ENCODE peak calls at places on chromosomes 5 and 9, in six cellular contexts. N is left ventricle myocardium inferior, I is HCT116, Z is neural progenitor cell, V is tibial artery, P is A549. J is an unnamed sample. For H3K4me1, the result is how much of the 10 kb centered on the place peaks cover.

GRCh38 chr5:38048400-38048799 is 208.6 kb upstream of the GDNF start:
- DNase-seq in N (no peak), I (no peak), Z (no peak), V (no peak), P (no peak), J (no peak)

GRCh38 chr9:117987945-117988344 is 283.7 kb downstream of the TLR4 start:
- DNase-seq in N (no peak), I (no peak), Z (no peak), V (no peak), P (no peak), J (no peak)

GRCh38 chr5:58849995-58850667 is 267.3 kb downstream of the RAB3C start:
- DNase-seq in N (no peak), I (peak), Z (peak), V (no peak), P (peak), J (peak)

GRCh38 chr9:21965401-21965951 is 28.7 kb downstream of the CDKN2A start:
- DNase-seq in N (no peak), I (no peak), Z (peak), V (no peak), P (no peak), J (no peak)

GRCh38 chr9:99340281-99340680 is 118.2 kb downstream of the SEC61B start:
- DNase-seq in N (no peak), I (no peak), Z (no peak), V (no peak), P (no peak), J (no peak)

GRCh38 chr9:88052446-88052845 is 78.1 kb upstream of the CDK20 start:
- DNase-seq in N (no peak), I (no peak), Z (no peak), V (no peak), P (no peak), J (no peak)

GRCh38 chr9:38233343-38233742 is 159.2 kb upstream of the ALDH1B1 start:
- DNase-seq in N (no peak), I (no peak), Z (no peak), V (peak), P (no peak), J (no peak)

GRCh38 chr9:33225319-33226152 is 14.4 kb upstream of the SPINK4 start:
- DNase-seq in N (no peak), I (peak), Z (peak), V (peak), P (peak), J (no peak)

GRCh38 chr5:96476654-96477053 is 43.6 kb upstream of the PCSK1 start:
- DNase-seq in N (no peak), I (no peak), Z (no peak), V (no peak), P (no peak), J (no peak)

GRCh38 chr9:22337261-22337660 is 109.4 kb upstream of the DMRTA1 start:
- DNase-seq in N (no peak), I (no peak), Z (no peak), V (no peak), P (no peak), J (no peak)

GRCh38 chr5:180333661-180334060 is 19.5 kb downstream of the GFPT2 start:
- DNase-seq in N (no peak), I (peak), Z (no peak), V (no peak), P (peak), J (no peak)

GRCh38 chr9:121568541-121569265 is 69.1 kb upstream of the GGTA1 start:
- DNase-seq in N (peak), I (no peak), Z (no peak), V (peak), P (no peak), J (no peak)

GRCh38 chr5:24788829-24789509 is 144.2 kb upstream of the CDH10 start:
- DNase-seq in N (no peak), I (no peak), Z (no peak), V (no peak), P (peak), J (no peak)

GRCh38 chr5:122816726-122817125 is 28.7 kb upstream of the SNX24 start:
- DNase-seq in N (no peak), I (no peak), Z (peak), V (no peak), P (no peak), J (no peak)

GRCh38 chr9:69542942-69543704 is 129.0 kb downstream of the APBA1 start:
- DNase-seq in N (peak), I (no peak), Z (peak), V (no peak), P (no peak), J (no peak)

GRCh38 chr5:123421773-123422172 is 1.4 kb downstream of the CEP120 start:
- DNase-seq in N (no peak), I (no peak), Z (no peak), V (no peak), P (no peak), J (no peak)

GRCh38 chr9:27468000-27468399 is 56.1 kb upstream of the IFNK start:
- DNase-seq in N (no peak), I (no peak), Z (no peak), V (no peak), P (no peak), J (no peak)

GRCh38 chr9:131800366-131800765 is 60.5 kb upstream of the RAPGEF1 start:
- DNase-seq in N (no peak), I (no peak), Z (no peak), V (no peak), P (no peak), J (no peak)

GRCh38 chr5:134070979-134071849 is 43.3 kb upstream of the TCF7 start:
- DNase-seq in N (no peak), I (no peak), Z (peak), V (no peak), P (peak), J (no peak)

GRCh38 chr9:135746565-135746964 is 44.6 kb downstream of the KCNT1 start:
- DNase-seq in N (no peak), I (no peak), Z (no peak), V (no peak), P (no peak), J (no peak)

GRCh38 chr9:136093995-136094881 is 851 bp downstream of the NACC2 start:
- DNase-seq in N (peak), I (peak), Z (peak), V (peak), P (peak), J (no peak)

GRCh38 chr9:34507556-34507955 is 15.2 kb downstream of the ENHO start:
- DNase-seq in N (no peak), I (no peak), Z (no peak), V (peak), P (no peak), J (no peak)

GRCh38 chr5:99034336-99034735 is 105.5 kb upstream of the CHD1 start:
- DNase-seq in N (no peak), I (no peak), Z (no peak), V (no peak), P (no peak), J (no peak)

GRCh38 chr5:157599565-157599964 is 24.0 kb upstream of the ADAM19 start:
- DNase-seq in N (no peak), I (no peak), Z (no peak), V (no peak), P (no peak), J (no peak)
- H3K4me1 ChIP-seq in N (under half), I (under half), Z (under half), V (under half), P (under half), J (under half)

GRCh38 chr5:73629456-73629855 is 3.5 kb downstream of the ARHGEF28 start:
- DNase-seq in N (no peak), I (no peak), Z (no peak), V (no peak), P (no peak), J (no peak)
- H3K4me1 ChIP-seq in N (under half), I (under half), Z (under half), V (under half), P (half or more), J (under half)

DNA sequence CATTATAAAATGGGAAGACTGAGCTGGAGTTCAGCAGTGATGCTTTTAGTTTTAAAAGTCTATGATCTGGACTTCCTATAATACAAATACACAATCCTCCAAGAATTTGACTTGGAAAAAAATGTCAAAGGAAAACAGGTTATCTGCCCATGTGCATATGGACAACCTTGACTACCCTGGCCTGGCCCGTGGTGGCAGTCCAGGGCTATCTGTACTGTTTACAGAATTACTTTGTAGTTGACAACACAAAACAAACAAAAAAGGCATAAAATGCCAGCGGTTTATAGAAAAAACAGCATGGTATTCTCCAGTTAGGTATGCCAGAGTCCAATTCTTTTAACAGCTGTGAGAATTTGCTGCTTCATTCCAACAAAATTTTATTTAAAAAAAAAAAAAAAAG is 17.3 kb downstream of the MOCS2 start:
- DNase-seq in N (no peak), I (no peak), Z (no peak), V (no peak), P (no peak), J (no peak)
- H3K4me1 ChIP-seq in N (under half), I (under half), Z (under half), V (under half), P (under half), J (under half)

GRCh38 chr5:34500236-34500836 is 155.8 kb upstream of the RAI14 start:
- DNase-seq in N (no peak), I (no peak), Z (no peak), V (no peak), P (no peak), J (no peak)
- H3K4me1 ChIP-seq in N (half or more), I (under half), Z (under half), V (under half), P (under half), J (under half)

DNA sequence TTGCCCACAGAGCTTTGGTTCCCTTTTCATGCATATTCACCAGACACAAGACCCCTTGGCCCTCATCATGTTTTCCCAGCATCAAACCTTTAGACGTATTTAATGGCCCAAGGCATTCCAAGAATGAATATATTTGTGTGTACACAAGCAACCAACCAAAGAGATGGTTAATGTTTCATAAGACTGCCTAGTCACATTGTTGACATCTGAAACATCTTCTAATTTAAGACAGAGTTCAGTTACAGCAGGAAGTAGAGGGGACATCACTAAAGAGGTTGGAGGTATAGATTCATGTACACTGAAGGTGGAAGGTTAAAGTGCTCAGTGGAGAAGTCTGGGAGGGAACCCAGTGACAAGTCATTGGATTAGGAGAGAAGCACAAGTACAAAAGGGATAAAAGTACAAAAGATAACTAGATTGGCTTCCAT is 49.1 kb downstream of the SUSD1 start:
- DNase-seq in N (no peak), I (no peak), Z (no peak), V (no peak), P (peak), J (no peak)
- H3K4me1 ChIP-seq in N (under half), I (under half), Z (under half), V (under half), P (half or more), J (under half)

DNA sequence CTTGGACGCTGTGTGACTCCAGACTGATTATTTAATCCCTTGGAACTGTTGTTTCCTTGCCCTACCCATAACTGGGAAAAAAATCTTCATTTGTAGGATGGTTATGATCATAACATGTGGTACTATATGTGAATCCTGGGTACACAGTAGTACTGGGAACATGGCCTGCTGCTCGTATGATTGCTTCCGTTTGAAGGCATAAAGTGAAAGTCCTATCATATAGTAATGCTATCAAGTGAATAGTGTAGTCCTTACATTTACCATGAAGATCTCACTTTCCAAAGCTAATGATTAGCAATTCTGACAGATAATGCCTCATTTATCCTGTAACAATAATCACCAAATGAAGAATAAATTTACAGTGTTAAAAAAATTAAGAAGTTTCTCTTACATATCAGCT is 53.2 kb downstream of the MEF2C start:
- DNase-seq in N (no peak), I (no peak), Z (no peak), V (no peak), P (no peak), J (no peak)
- H3K4me1 ChIP-seq in N (half or more), I (under half), Z (under half), V (under half), P (under half), J (under half)

GRCh38 chr9:127106493-127106855 is 16.0 kb downstream of the ANGPTL2 start:
- DNase-seq in N (no peak), I (no peak), Z (no peak), V (no peak), P (no peak), J (no peak)
- H3K4me1 ChIP-seq in N (half or more), I (under half), Z (under half), V (under half), P (under half), J (under half)

GRCh38 chr5:139663207-139663606 is 15.1 kb downstream of the CXXC5 start:
- DNase-seq in N (no peak), I (no peak), Z (no peak), V (no peak), P (no peak), J (no peak)
- H3K4me1 ChIP-seq in N (half or more), I (half or more), Z (under half), V (under half), P (half or more), J (under half)

J was measured in iPS DF 6.9.